ENCODE peak calls at places on chromosomes 3 and 15, in seven cellular contexts. A, B, W, E, R, Z and S are unnamed samples.

GRCh38 chr3:15280853-15281532 is 51.4 kb downstream of the SH3BP5 start:
- DNase-seq in A (no peak), B (no peak), W (no peak), E (peak), R (no peak), Z (no peak), S (no peak)

GRCh38 chr3:106628407-106628806 is 748.8 kb upstream of the CCDC54 start:
- DNase-seq in A (no peak), B (peak), W (no peak), E (peak), R (no peak), Z (no peak), S (peak)

GRCh38 chr3:29141912-29142262 is 139.0 kb upstream of the RBMS3 start:
- DNase-seq in A (no peak), B (peak), W (no peak), E (no peak), R (peak), Z (no peak), S (no peak)

GRCh38 chr3:147237991-147238390 is 168.4 kb downstream of the ZIC4 start:
- DNase-seq in A (no peak), B (no peak), W (no peak), E (no peak), R (no peak), Z (no peak), S (no peak)

GRCh38 chr3:5160926-5161858 is 26.3 kb upstream of the EDEM1 start:
- DNase-seq in A (no peak), B (peak), W (no peak), E (peak), R (peak), Z (no peak), S (no peak)

GRCh38 chr3:119616056-119616455 is 18.4 kb downstream of the PLA1A start:
- DNase-seq in A (no peak), B (no peak), W (no peak), E (no peak), R (no peak), Z (no peak), S (no peak)

GRCh38 chr3:86969500-86970189 is 21.3 kb downstream of the VGLL3 start:
- DNase-seq in A (peak), B (peak), W (no peak), E (peak), R (peak), Z (peak), S (peak)

GRCh38 chr3:78255403-78255802 is 1215.5 kb downstream of the ROBO2 start:
- DNase-seq in A (no peak), B (peak), W (no peak), E (no peak), R (no peak), Z (no peak), S (peak)

GRCh38 chr15:64667736-64668161 is 107.6 kb downstream of the RBPMS2 start:
- DNase-seq in A (no peak), B (peak), W (no peak), E (no peak), R (peak), Z (no peak), S (peak)

GRCh38 chr3:78846688-78847087 is 921.1 kb downstream of the ROBO1 start:
- DNase-seq in A (no peak), B (peak), W (no peak), E (no peak), R (no peak), Z (no peak), S (peak)

GRCh38 chr3:67291287-67292252 is 293.5 kb downstream of the KBTBD8 start:
- DNase-seq in A (no peak), B (no peak), W (no peak), E (no peak), R (no peak), Z (no peak), S (no peak)

GRCh38 chr15:35674873-35675781 is 129.2 kb upstream of the DPH6 start:
- DNase-seq in A (no peak), B (peak), W (no peak), E (no peak), R (no peak), Z (no peak), S (peak)

GRCh38 chr3:47536221-47536891 is 22.8 kb upstream of the ELP6 start:
- DNase-seq in A (no peak), B (no peak), W (no peak), E (no peak), R (no peak), Z (no peak), S (no peak)

GRCh38 chr15:79433610-79434009 is 1.5 kb downstream of the MINAR1 start:
- DNase-seq in A (peak), B (no peak), W (no peak), E (no peak), R (peak), Z (peak), S (no peak)

GRCh38 chr3:63048365-63048764 is 173.1 kb upstream of the CADPS start:
- DNase-seq in A (no peak), B (no peak), W (no peak), E (no peak), R (no peak), Z (no peak), S (no peak)

GRCh38 chr3:185824051-185824466 is 783 bp downstream of the IGF2BP2 start:
- DNase-seq in A (peak), B (peak), W (peak), E (no peak), R (peak), Z (peak), S (no peak)

GRCh38 chr3:115381931-115382330 is 234.8 kb upstream of the ZBTB20 start:
- DNase-seq in A (no peak), B (no peak), W (no peak), E (no peak), R (no peak), Z (no peak), S (no peak)

GRCh38 chr15:85688703-85689102 is 106.0 kb downstream of the KLHL25 start:
- DNase-seq in A (no peak), B (no peak), W (no peak), E (no peak), R (no peak), Z (no peak), S (no peak)

DNA sequence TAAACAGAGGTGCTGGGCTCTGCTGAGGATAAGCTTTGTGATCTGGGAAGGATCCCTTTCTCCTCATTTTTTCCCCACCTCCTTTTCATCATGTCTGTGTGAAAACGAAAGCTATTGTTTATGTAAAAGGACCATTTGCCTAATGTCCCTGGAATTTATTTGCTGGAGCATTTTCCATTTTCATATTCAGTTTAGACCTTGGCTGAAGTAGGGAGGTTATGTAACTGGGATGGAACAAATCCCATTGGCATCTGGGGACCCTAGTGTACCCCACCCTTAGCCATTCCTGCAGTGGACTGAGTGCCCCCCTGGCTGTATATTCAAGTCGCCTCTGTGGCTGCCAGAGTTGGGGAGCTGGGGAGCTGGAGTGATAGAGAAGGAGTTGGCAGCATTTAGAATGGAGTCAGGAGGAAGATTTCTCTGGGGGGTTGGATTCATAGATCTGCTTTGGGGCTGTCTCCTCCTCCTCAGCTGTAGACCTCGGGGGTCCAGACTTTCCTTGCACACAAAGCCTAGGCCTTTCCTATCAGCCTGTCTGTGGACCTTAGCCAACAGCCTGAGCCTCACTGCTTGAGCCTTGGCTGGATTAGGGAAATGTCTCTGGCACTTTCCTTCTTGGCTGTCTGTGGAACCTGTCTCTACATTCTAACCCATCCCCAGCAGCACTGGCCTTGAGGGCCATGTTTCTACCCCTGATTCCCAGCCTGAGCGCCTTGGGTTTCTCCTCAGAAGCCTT is 270.4 kb upstream of the CTDSPL start:
- DNase-seq in A (no peak), B (peak), W (no peak), E (no peak), R (no peak), Z (no peak), S (no peak)
- H3K23ac ChIP-seq in A (no peak), B (no peak), W (no peak), E (no peak), R (no peak), Z (no peak), S (no peak)

GRCh38 chr3:50455133-50455532 is 48.3 kb downstream of the CACNA2D2 start:
- DNase-seq in A (no peak), B (no peak), W (no peak), E (no peak), R (no peak), Z (no peak), S (no peak)
- H3K23ac ChIP-seq in A (no peak), B (no peak), W (no peak), E (no peak), R (no peak), Z (no peak), S (no peak)

GRCh38 chr3:184227481-184227935 is 1.9 kb upstream of the VWA5B2 start:
- DNase-seq in A (peak), B (peak), W (no peak), E (no peak), R (peak), Z (peak), S (no peak)

GRCh38 chr3:184218814-184219213 is 10.6 kb upstream of the VWA5B2 start:
- DNase-seq in A (no peak), B (no peak), W (no peak), E (no peak), R (no peak), Z (no peak), S (no peak)

GRCh38 chr3:184223946-184224345 is 5.4 kb upstream of the VWA5B2 start:
- DNase-seq in A (no peak), B (no peak), W (no peak), E (no peak), R (no peak), Z (no peak), S (no peak)

DNA sequence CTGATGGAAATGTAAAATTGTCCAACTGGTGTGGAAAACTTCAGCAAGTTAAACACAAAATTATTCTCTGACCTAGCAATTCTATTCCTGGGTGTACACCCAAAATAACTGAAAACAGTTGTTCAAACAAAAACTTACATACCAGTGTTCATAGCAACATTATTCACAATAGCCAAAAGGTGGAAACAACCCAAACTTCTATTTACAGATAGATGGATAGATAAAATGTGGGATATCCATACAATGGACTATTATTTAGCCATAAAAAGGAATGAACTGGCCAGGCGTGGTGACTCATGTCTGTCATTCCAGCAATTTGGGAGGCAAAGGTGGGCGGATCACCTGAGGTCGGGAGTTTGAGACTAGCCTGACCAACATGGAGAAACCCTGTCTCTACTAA is 6.9 kb upstream of the VWA5B2 start:
- DNase-seq in A (no peak), B (no peak), W (no peak), E (peak), R (no peak), Z (no peak), S (no peak)
- H3K23ac ChIP-seq in A (no peak), B (no peak), W (no peak), E (no peak), R (no peak), Z (no peak), S (no peak)

GRCh38 chr15:26634319-26634718 is 138.5 kb downstream of the GABRB3 start:
- DNase-seq in A (no peak), B (no peak), W (peak), E (no peak), R (peak), Z (no peak), S (no peak)
- H3K23ac ChIP-seq in A (no peak), B (no peak), W (no peak), E (no peak), R (no peak), Z (no peak), S (no peak)

GRCh38 chr3:103181175-103181574 is 746.4 kb downstream of the ZPLD1 start:
- DNase-seq in A (no peak), B (no peak), W (no peak), E (no peak), R (no peak), Z (no peak), S (no peak)

GRCh38 chr3:103184772-103185171 is 750.0 kb downstream of the ZPLD1 start:
- DNase-seq in A (no peak), B (no peak), W (no peak), E (no peak), R (no peak), Z (no peak), S (no peak)
- H3K23ac ChIP-seq in A (no peak), B (no peak), W (no peak), E (no peak), R (no peak), Z (no peak), S (no peak)

DNA sequence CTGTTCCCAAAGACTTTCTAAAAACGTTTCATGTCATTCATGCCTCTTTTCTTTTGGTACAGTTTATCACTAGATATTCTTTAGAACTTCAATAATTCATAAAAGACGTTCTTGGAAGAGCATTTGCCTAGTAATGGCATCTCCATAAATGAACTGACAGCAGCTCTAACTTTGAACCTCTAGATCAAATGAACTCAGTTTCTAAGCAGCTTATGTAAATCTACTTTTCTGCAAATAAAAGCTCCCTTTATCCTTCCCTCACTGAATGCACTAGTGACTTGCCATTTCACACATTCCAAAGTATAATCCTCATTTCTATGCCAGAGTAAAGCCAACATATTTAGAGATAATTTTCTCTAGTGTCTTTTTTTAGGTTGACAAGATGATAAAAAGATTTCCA is 85.2 kb downstream of the ZMAT3 start:
- DNase-seq in A (no peak), B (no peak), W (no peak), E (no peak), R (no peak), Z (no peak), S (no peak)
- H3K23ac ChIP-seq in A (no peak), B (no peak), W (no peak), E (no peak), R (no peak), Z (no peak), S (no peak)

GRCh38 chr15:63189955-63190691 is 717 bp downstream of the RAB8B start:
- DNase-seq in A (no peak), B (no peak), W (no peak), E (no peak), R (peak), Z (no peak), S (no peak)
- H3K23ac ChIP-seq in A (no peak), B (no peak), W (peak), E (no peak), R (peak), Z (no peak), S (peak)

DNA sequence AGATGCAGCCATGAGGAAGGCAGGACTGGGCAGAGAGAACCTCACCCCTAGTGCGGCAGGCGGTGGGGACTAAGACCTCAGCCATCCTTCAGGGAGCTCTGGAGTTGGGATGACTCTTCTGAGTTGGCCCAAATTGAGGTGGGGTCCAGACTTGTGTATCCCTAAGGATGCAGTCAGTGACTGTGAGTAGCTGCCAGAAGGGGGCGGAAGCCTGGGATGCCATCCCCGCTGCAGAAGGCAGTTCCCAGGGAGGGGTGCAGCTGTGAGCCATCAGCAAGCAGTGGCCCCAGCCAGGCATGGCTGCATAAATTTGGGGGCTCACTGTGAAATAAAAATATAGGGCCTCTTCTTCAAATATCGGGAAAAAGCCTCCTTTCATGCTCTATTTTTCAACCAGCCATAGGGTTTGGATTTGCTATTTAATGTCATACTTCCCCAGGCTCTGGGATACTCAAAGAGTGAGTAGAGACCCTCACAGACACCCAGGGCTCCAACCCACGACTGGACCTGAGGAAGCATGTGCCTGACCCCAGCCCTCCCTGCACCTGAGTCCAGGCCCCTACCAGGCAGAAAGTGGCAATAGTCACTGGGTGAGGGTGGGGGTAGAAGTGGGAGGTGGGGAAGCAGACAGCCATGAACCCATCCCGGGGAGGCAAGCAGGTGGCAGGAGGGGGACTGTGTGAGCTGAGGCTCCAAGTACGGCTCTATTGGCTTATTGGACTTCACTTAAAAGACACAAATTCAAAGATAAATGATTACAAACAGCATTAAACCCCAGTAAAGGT is 30.5 kb downstream of the GRK7 start:
- DNase-seq in A (peak), B (no peak), W (no peak), E (no peak), R (peak), Z (peak), S (no peak)
- H3K23ac ChIP-seq in A (no peak), B (no peak), W (no peak), E (no peak), R (no peak), Z (no peak), S (no peak)

DNA sequence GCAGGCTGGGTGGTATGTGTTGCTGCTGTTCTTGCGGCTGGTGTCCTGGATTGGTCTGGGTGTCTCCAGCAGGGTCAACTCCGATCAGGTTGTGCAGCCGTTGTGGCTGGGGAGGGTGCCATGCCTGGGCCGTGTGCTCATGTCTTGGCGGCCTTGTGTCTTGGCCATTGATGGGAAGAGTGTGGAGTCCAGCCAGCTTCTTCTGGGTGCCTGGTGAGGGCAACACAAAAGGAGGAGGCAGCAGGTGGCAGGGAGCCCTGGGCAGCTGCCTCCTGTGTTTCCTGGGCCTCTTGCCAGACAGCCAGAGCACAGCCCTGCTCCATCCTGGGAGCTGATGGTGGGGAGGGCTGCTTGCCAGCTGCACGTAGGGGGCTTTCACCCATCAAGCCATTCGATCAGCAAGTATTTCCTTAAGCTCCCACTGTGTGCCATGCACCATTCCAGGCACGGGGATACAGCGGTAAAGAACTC is 4.3 kb downstream of the CHAC1 start:
- DNase-seq in A (no peak), B (no peak), W (no peak), E (no peak), R (no peak), Z (no peak), S (no peak)
- H3K23ac ChIP-seq in A (no peak), B (no peak), W (no peak), E (no peak), R (no peak), Z (no peak), S (peak)

DNA sequence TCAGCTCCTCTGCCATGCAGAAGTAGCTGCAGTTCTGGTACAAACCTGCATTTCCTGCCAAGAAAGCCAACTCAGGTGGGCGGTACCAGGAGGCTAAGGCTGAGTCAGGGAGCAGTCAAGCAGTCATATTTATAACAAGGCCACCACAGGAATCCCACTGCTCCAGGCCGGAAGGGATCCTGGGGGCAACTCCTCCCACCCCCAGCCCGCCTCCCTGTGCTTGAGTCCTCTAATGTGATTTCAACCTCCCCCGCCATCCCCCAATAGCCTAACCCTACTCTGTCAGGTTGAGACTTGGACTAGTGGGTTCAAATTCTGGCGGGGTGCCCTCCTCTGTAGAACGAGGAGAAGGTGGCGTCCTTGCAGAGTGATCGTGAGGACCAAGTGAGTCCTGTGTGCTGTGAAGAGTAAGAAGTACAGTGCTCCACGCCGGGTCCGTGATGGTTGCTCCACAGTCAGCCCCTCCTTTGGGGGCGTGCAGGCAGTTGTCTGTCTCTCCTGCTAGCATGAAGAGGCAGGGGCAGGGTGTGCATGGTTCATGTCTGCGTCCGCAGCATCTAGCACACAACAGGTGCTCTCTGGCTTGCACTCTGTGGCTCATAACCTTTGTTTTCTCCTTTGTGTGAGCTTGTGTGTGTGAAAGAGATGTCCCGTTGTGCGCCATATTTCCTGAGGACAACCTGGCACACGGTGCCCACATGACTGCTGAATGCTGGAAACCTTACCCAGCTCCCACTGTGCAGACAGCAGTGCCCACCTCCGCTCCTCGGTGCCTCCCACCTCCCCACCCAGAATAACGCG is 78.3 kb downstream of the SMAD6 start:
- DNase-seq in A (no peak), B (peak), W (no peak), E (no peak), R (no peak), Z (no peak), S (peak)
- H3K23ac ChIP-seq in A (no peak), B (no peak), W (peak), E (no peak), R (no peak), Z (no peak), S (peak)